ENCODE peak calls at places on chromosome 6, in ten cellular contexts. E, A, V, N, G, C, J, D, X and M are unnamed samples.

GRCh38 chr6:26249959-26250805 is 114.8 kb upstream of the BTN3A2 start:
- DNase-seq in E (no peak), A (peak; percentile 39), V (peak; percentile 88), N (peak; percentile 72), G (peak; percentile 94), C (peak; percentile 65), J (peak; percentile 39), D (peak; percentile 94), X (peak; percentile 75), M (no peak)

GRCh38 chr6:168093634-168094033 is 14.6 kb upstream of the FRMD1 start:
- DNase-seq in E (no peak), A (no peak), V (no peak), N (no peak), G (peak; percentile 62), C (no peak), J (no peak), D (no peak), X (no peak), M (no peak)

GRCh38 chr6:45650527-45651135 is 272.9 kb upstream of the SUPT3H start:
- DNase-seq in E (peak; percentile 20), A (no peak), V (peak; percentile 88), N (peak; percentile 37), G (no peak), C (no peak), J (no peak), D (no peak), X (no peak), M (no peak)

GRCh38 chr6:33276581-33276863 is 401 bp upstream of the B3GALT4 start:
- DNase-seq in E (no peak), A (no peak), V (peak; percentile 26), N (no peak), G (no peak), C (no peak), J (no peak), D (no peak), X (no peak), M (no peak)

GRCh38 chr6:47679507-47679906 is 18.9 kb upstream of the ADGRF4 start:
- DNase-seq in E (no peak), A (no peak), V (no peak), N (no peak), G (no peak), C (no peak), J (no peak), D (no peak), X (no peak), M (no peak)

GRCh38 chr6:133756046-133756445 is 132.9 kb upstream of the TCF21 start:
- DNase-seq in E (no peak), A (no peak), V (no peak), N (no peak), G (no peak), C (no peak), J (no peak), D (no peak), X (no peak), M (no peak)

GRCh38 chr6:89928604-89929003 is 34.3 kb downstream of the GJA10 start:
- DNase-seq in E (no peak), A (no peak), V (peak; percentile 70), N (no peak), G (no peak), C (no peak), J (no peak), D (no peak), X (no peak), M (no peak)

GRCh38 chr6:135182120-135182992 is 1.2 kb downstream of the MYB start:
- DNase-seq in E (no peak), A (peak; percentile 25), V (peak; percentile 33), N (no peak), G (peak; percentile 88), C (peak; percentile 7), J (peak; percentile 46), D (peak; percentile 67), X (peak; percentile 49), M (no peak)

GRCh38 chr6:153129873-153130514 is 1.1 kb downstream of the RGS17 start:
- DNase-seq in E (no peak), A (no peak), V (peak; percentile 56), N (no peak), G (peak; percentile 72), C (no peak), J (no peak), D (no peak), X (no peak), M (no peak)

GRCh38 chr6:40293824-40294188 is 293.4 kb downstream of the LRFN2 start:
- DNase-seq in E (no peak), A (no peak), V (no peak), N (no peak), G (no peak), C (no peak), J (no peak), D (no peak), X (no peak), M (no peak)

GRCh38 chr6:43806758-43807227 is 36.8 kb downstream of the VEGFA start:
- DNase-seq in E (no peak), A (no peak), V (no peak), N (no peak), G (no peak), C (no peak), J (no peak), D (no peak), X (no peak), M (no peak)
- H3K4me1 ChIP-seq in E (no peaks in the 10 kb centered on the region), A (no peaks in the 10 kb centered on the region), V (peaks cover 28% of the 10 kb centered on the region), N (no peaks in the 10 kb centered on the region), G (no peaks in the 10 kb centered on the region), C (no peaks in the 10 kb centered on the region), J (peaks cover 30% of the 10 kb centered on the region), D (no peaks in the 10 kb centered on the region), X (no peaks in the 10 kb centered on the region), M (peaks cover 7% of the 10 kb centered on the region)

GRCh38 chr6:111602481-111603404 is 2.9 kb downstream of the TRAF3IP2 start:
- DNase-seq in E (no peak), A (peak; percentile 54), V (peak; percentile 93), N (peak; percentile 89), G (no peak), C (no peak), J (no peak), D (no peak), X (peak; percentile 78), M (peak; percentile 79)

GRCh38 chr6:111600588-111601440 is 4.9 kb downstream of the TRAF3IP2 start:
- DNase-seq in E (no peak), A (no peak), V (no peak), N (no peak), G (no peak), C (no peak), J (no peak), D (no peak), X (no peak), M (no peak)

GRCh38 chr6:111600154-111600553 is 5.5 kb downstream of the TRAF3IP2 start:
- DNase-seq in E (no peak), A (no peak), V (no peak), N (no peak), G (no peak), C (no peak), J (no peak), D (no peak), X (no peak), M (no peak)

GRCh38 chr6:111603648-111604047 is 2.0 kb downstream of the TRAF3IP2 start:
- DNase-seq in E (no peak), A (no peak), V (peak; percentile 37), N (no peak), G (no peak), C (no peak), J (no peak), D (no peak), X (no peak), M (no peak)

GRCh38 chr6:111601875-111602274 is 3.8 kb downstream of the TRAF3IP2 start:
- DNase-seq in E (no peak), A (no peak), V (peak; percentile 79), N (peak; percentile 86), G (no peak), C (no peak), J (no peak), D (no peak), X (no peak), M (peak; percentile 78)
- H3K4me1 ChIP-seq in E (peaks cover 75% of the 10 kb centered on the region), A (peaks cover 72% of the 10 kb centered on the region), V (peaks cover 21% of the 10 kb centered on the region), N (peaks cover 13% of the 10 kb centered on the region), G (peaks cover 19% of the 10 kb centered on the region), C (peaks cover 22% of the 10 kb centered on the region), J (peaks cover 26% of the 10 kb centered on the region), D (peaks cover 46% of the 10 kb centered on the region), X (peaks cover 5% of the 10 kb centered on the region), M (no peaks in the 10 kb centered on the region)

DNA sequence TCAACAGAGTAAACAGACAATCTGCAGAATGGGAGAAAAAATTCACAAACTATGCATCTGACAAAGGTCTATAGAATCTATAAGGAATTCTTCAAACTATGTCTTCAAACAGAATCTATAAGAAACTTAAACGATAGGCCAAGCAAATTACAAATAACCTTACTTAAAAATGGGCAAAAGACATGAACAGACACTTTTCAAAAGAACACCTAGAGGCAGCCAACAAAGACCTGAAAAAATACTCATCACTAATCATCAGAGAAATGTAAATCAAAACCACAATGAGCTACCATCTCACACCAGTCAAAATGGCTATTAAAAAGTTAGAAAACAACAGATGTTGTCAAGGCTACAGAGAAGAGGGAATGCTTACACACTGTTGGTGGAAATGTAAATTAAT is 81.3 kb downstream of the ID4 start:
- DNase-seq in E (no peak), A (no peak), V (no peak), N (no peak), G (no peak), C (no peak), J (no peak), D (no peak), X (no peak), M (no peak)
- H3K4me1 ChIP-seq in E (no peaks in the 10 kb centered on the region), A (no peaks in the 10 kb centered on the region), V (no peaks in the 10 kb centered on the region), N (no peaks in the 10 kb centered on the region), G (no peaks in the 10 kb centered on the region), C (no peaks in the 10 kb centered on the region), J (no peaks in the 10 kb centered on the region), D (no peaks in the 10 kb centered on the region), X (no peaks in the 10 kb centered on the region), M (no peaks in the 10 kb centered on the region)

GRCh38 chr6:36745283-36745682 is 47.7 kb downstream of the RAB44 start:
- DNase-seq in E (no peak), A (no peak), V (no peak), N (no peak), G (no peak), C (no peak), J (no peak), D (no peak), X (no peak), M (no peak)

GRCh38 chr6:36745836-36746235 is 48.2 kb downstream of the RAB44 start:
- DNase-seq in E (no peak), A (no peak), V (no peak), N (no peak), G (no peak), C (no peak), J (no peak), D (no peak), X (no peak), M (no peak)

GRCh38 chr6:36743538-36744441 is 46.2 kb downstream of the RAB44 start:
- DNase-seq in E (no peak), A (no peak), V (no peak), N (no peak), G (no peak), C (no peak), J (peak; percentile 71), D (peak; percentile 34), X (no peak), M (no peak)

GRCh38 chr6:36743032-36743431 is 45.4 kb downstream of the RAB44 start:
- DNase-seq in E (no peak), A (no peak), V (no peak), N (no peak), G (no peak), C (no peak), J (no peak), D (no peak), X (no peak), M (no peak)

DNA sequence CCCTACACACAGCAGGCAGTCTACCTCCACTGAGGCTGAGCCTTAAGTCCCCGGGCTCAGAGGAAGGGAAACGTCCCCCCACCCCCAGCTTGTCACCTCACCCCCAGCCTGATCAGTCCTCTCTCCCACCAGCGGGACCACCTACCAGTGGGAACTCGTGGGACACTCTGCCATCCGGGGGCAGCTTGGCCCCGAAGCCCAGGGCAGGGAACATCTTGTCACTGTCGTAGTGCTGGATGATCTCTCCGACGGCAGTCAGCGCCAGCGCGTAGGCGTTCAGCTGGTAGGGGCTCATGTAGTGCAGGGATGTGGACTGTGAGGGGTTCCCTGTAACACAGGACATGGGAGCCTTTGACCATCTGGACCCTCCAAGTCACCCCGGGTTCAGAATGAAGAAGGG is 48.6 kb downstream of the RAB44 start:
- DNase-seq in E (no peak), A (no peak), V (no peak), N (no peak), G (no peak), C (no peak), J (no peak), D (no peak), X (no peak), M (no peak)
- H3K4me1 ChIP-seq in E (no peaks in the 10 kb centered on the region), A (no peaks in the 10 kb centered on the region), V (no peaks in the 10 kb centered on the region), N (no peaks in the 10 kb centered on the region), G (no peaks in the 10 kb centered on the region), C (no peaks in the 10 kb centered on the region), J (peaks cover 15% of the 10 kb centered on the region), D (peaks cover 7% of the 10 kb centered on the region), X (no peaks in the 10 kb centered on the region), M (no peaks in the 10 kb centered on the region)